ENCODE peak calls at places on chromosomes 13 and 19, in five cellular contexts. One of them, this sample, is unnamed. For H3K9me3, the result is how much of the 10 kb centered on the place peaks cover.

GRCh38 chr13:79447741-79448140 is 33.2 kb upstream of the NDFIP2 start:
- DNase-seq in endodermal cell: no peak
- DNase-seq in neural progenitor cell: peak
- DNase-seq in CD4-positive, alpha-beta T cell: no peak
- DNase-seq in effector memory CD4-positive, alpha-beta T cell: no peak
- DNase-seq in this sample: no peak

GRCh38 chr13:78650725-78651083 is 8.3 kb downstream of the OBI1 start:
- DNase-seq in endodermal cell: no peak
- DNase-seq in neural progenitor cell: no peak
- DNase-seq in CD4-positive, alpha-beta T cell: no peak
- DNase-seq in effector memory CD4-positive, alpha-beta T cell: no peak
- DNase-seq in this sample: no peak

GRCh38 chr13:44149821-44150220 is 223.8 kb upstream of the SERP2 start:
- DNase-seq in endodermal cell: no peak
- DNase-seq in neural progenitor cell: no peak
- DNase-seq in CD4-positive, alpha-beta T cell: no peak
- DNase-seq in effector memory CD4-positive, alpha-beta T cell: no peak
- DNase-seq in this sample: no peak

GRCh38 chr13:71619096-71619495 is 247.9 kb downstream of the DACH1 start:
- DNase-seq in neural progenitor cell: no peak
- DNase-seq in effector memory CD4-positive, alpha-beta T cell: no peak
- DNase-seq in CD4-positive, alpha-beta T cell: no peak
- DNase-seq in endodermal cell: no peak
- DNase-seq in this sample: no peak

GRCh38 chr13:113151745-113152707 is 6.4 kb upstream of the PROZ start:
- DNase-seq in endodermal cell: peak
- DNase-seq in CD4-positive, alpha-beta T cell: no peak
- DNase-seq in neural progenitor cell: no peak
- DNase-seq in effector memory CD4-positive, alpha-beta T cell: no peak
- DNase-seq in this sample: no peak

GRCh38 chr19:14428882-14429416 is 4.2 kb upstream of the PKN1 start:
- DNase-seq in endodermal cell: no peak
- DNase-seq in neural progenitor cell: no peak
- DNase-seq in CD4-positive, alpha-beta T cell: no peak
- DNase-seq in effector memory CD4-positive, alpha-beta T cell: no peak
- DNase-seq in this sample: no peak

GRCh38 chr13:105956891-105957290 is 578.6 kb downstream of the EFNB2 start:
- DNase-seq in effector memory CD4-positive, alpha-beta T cell: no peak
- DNase-seq in neural progenitor cell: no peak
- DNase-seq in endodermal cell: no peak
- DNase-seq in CD4-positive, alpha-beta T cell: no peak
- DNase-seq in this sample: no peak

GRCh38 chr13:74136089-74136658 is 2.0 kb upstream of the KLF12 start:
- DNase-seq in CD4-positive, alpha-beta T cell: peak
- DNase-seq in neural progenitor cell: no peak
- DNase-seq in effector memory CD4-positive, alpha-beta T cell: peak
- DNase-seq in endodermal cell: no peak
- DNase-seq in this sample: no peak

GRCh38 chr13:110246530-110246929 is 60.4 kb downstream of the COL4A1 start:
- DNase-seq in neural progenitor cell: no peak
- DNase-seq in endodermal cell: no peak
- DNase-seq in effector memory CD4-positive, alpha-beta T cell: no peak
- DNase-seq in CD4-positive, alpha-beta T cell: no peak
- DNase-seq in this sample: no peak

GRCh38 chr13:87123987-87124784 is 547.0 kb upstream of the SLITRK5 start:
- DNase-seq in neural progenitor cell: peak
- DNase-seq in endodermal cell: peak
- DNase-seq in effector memory CD4-positive, alpha-beta T cell: no peak
- DNase-seq in CD4-positive, alpha-beta T cell: no peak
- DNase-seq in this sample: no peak

GRCh38 chr13:51883226-51883600 is 21.4 kb downstream of the CCDC70 start:
- DNase-seq in CD4-positive, alpha-beta T cell: no peak
- DNase-seq in effector memory CD4-positive, alpha-beta T cell: no peak
- DNase-seq in neural progenitor cell: no peak
- DNase-seq in endodermal cell: no peak
- DNase-seq in this sample: no peak

GRCh38 chr19:17137417-17137816 is 61.8 kb downstream of the MYO9B start:
- DNase-seq in neural progenitor cell: no peak
- DNase-seq in CD4-positive, alpha-beta T cell: no peak
- DNase-seq in endodermal cell: no peak
- DNase-seq in effector memory CD4-positive, alpha-beta T cell: no peak
- DNase-seq in this sample: peak

GRCh38 chr19:17138937-17139598 is 63.5 kb downstream of the MYO9B start:
- DNase-seq in effector memory CD4-positive, alpha-beta T cell: no peak
- DNase-seq in CD4-positive, alpha-beta T cell: no peak
- DNase-seq in endodermal cell: no peak
- DNase-seq in neural progenitor cell: no peak
- DNase-seq in this sample: peak

GRCh38 chr19:17136026-17136425 is 60.4 kb downstream of the MYO9B start:
- DNase-seq in endodermal cell: peak
- DNase-seq in neural progenitor cell: peak
- DNase-seq in CD4-positive, alpha-beta T cell: no peak
- DNase-seq in effector memory CD4-positive, alpha-beta T cell: no peak
- DNase-seq in this sample: no peak

GRCh38 chr19:17136617-17137016 is 61.0 kb downstream of the MYO9B start:
- DNase-seq in effector memory CD4-positive, alpha-beta T cell: no peak
- DNase-seq in CD4-positive, alpha-beta T cell: no peak
- DNase-seq in neural progenitor cell: no peak
- DNase-seq in endodermal cell: no peak
- DNase-seq in this sample: no peak
- H3K27ac ChIP-seq in effector memory CD4-positive, alpha-beta T cell: no peak
- H3K27ac ChIP-seq in CD4-positive, alpha-beta T cell: no peak
- H3K27ac ChIP-seq in neural progenitor cell: no peak
- H3K27ac ChIP-seq in endodermal cell: peak
- H3K27ac ChIP-seq in this sample: peak

GRCh38 chr19:2022289-2022688 is 6.8 kb upstream of the BTBD2 start:
- DNase-seq in effector memory CD4-positive, alpha-beta T cell: no peak
- DNase-seq in CD4-positive, alpha-beta T cell: no peak
- DNase-seq in neural progenitor cell: no peak
- DNase-seq in endodermal cell: no peak
- DNase-seq in this sample: no peak
- H3K9me3 ChIP-seq in effector memory CD4-positive, alpha-beta T cell: under half
- H3K9me3 ChIP-seq in CD4-positive, alpha-beta T cell: under half
- H3K9me3 ChIP-seq in neural progenitor cell: under half
- H3K9me3 ChIP-seq in endodermal cell: under half
- H3K9me3 ChIP-seq in this sample: under half

GRCh38 chr19:18795540-18795939 is 4.4 kb upstream of the COMP start:
- DNase-seq in endodermal cell: peak
- DNase-seq in effector memory CD4-positive, alpha-beta T cell: no peak
- DNase-seq in neural progenitor cell: peak
- DNase-seq in CD4-positive, alpha-beta T cell: no peak
- DNase-seq in this sample: peak

GRCh38 chr19:18798384-18799352 is 7.6 kb upstream of the COMP start:
- DNase-seq in CD4-positive, alpha-beta T cell: no peak
- DNase-seq in endodermal cell: peak
- DNase-seq in neural progenitor cell: peak
- DNase-seq in effector memory CD4-positive, alpha-beta T cell: no peak
- DNase-seq in this sample: no peak

GRCh38 chr19:18794029-18794313 is 2.9 kb upstream of the COMP start:
- DNase-seq in CD4-positive, alpha-beta T cell: no peak
- DNase-seq in neural progenitor cell: no peak
- DNase-seq in effector memory CD4-positive, alpha-beta T cell: no peak
- DNase-seq in endodermal cell: no peak
- DNase-seq in this sample: no peak

GRCh38 chr19:18794692-18795091 is 3.6 kb upstream of the COMP start:
- DNase-seq in effector memory CD4-positive, alpha-beta T cell: no peak
- DNase-seq in neural progenitor cell: no peak
- DNase-seq in CD4-positive, alpha-beta T cell: no peak
- DNase-seq in endodermal cell: no peak
- DNase-seq in this sample: no peak

GRCh38 chr19:18796239-18796638 is 5.1 kb upstream of the COMP start:
- DNase-seq in endodermal cell: no peak
- DNase-seq in neural progenitor cell: no peak
- DNase-seq in CD4-positive, alpha-beta T cell: no peak
- DNase-seq in effector memory CD4-positive, alpha-beta T cell: no peak
- DNase-seq in this sample: no peak
- H3K27ac ChIP-seq in endodermal cell: no peak
- H3K27ac ChIP-seq in neural progenitor cell: no peak
- H3K27ac ChIP-seq in CD4-positive, alpha-beta T cell: no peak
- H3K27ac ChIP-seq in effector memory CD4-positive, alpha-beta T cell: no peak
- H3K27ac ChIP-seq in this sample: no peak

DNA sequence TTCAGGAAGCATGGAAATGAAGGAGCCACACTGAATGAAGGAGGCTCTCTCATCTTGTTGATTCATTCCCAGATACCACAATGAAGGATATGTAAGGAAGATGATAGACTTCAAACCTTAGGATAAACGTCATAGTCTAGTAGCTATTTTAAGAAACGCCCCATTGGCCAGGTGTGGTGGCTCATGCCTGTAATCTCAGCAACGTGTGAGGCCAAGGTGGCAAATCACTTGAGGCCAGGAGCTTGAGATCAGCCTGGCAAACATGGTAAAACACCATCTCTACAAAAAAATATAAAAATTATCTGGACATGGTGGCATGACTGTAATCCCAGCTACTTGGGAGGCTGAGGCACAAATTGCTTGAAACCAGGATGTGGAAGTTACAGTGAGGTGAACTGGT is 17.1 kb upstream of the ZNF841 start:
- DNase-seq in endodermal cell: no peak
- DNase-seq in CD4-positive, alpha-beta T cell: no peak
- DNase-seq in effector memory CD4-positive, alpha-beta T cell: no peak
- DNase-seq in neural progenitor cell: no peak
- DNase-seq in this sample: no peak
- H3K9me3 ChIP-seq in endodermal cell: half or more
- H3K9me3 ChIP-seq in CD4-positive, alpha-beta T cell: half or more
- H3K9me3 ChIP-seq in effector memory CD4-positive, alpha-beta T cell: half or more
- H3K9me3 ChIP-seq in neural progenitor cell: half or more
- H3K9me3 ChIP-seq in this sample: half or more